ENCODE peak calls at places on chromosomes 2 and 18, in six cellular contexts. One of them, this sample, is unnamed.

GRCh38 chr18:75213610-75214009 is 3.0 kb downstream of the TSHZ1 start:
- DNase-seq in astrocyte: peak; percentile 80
- DNase-seq in heart right ventricle: no peak
- DNase-seq in cardiac muscle cell: peak; percentile 22
- DNase-seq in tibial nerve: no peak
- DNase-seq in aorta: no peak
- DNase-seq in this sample: no peak

GRCh38 chr2:16327311-16327710 is 338.3 kb downstream of the CYRIA start:
- DNase-seq in cardiac muscle cell: no peak
- DNase-seq in astrocyte: no peak
- DNase-seq in tibial nerve: no peak
- DNase-seq in heart right ventricle: no peak
- DNase-seq in aorta: no peak
- DNase-seq in this sample: no peak

GRCh38 chr2:69776886-69777777 is 35.2 kb downstream of the ANXA4 start:
- DNase-seq in aorta: no peak
- DNase-seq in tibial nerve: no peak
- DNase-seq in heart right ventricle: no peak
- DNase-seq in cardiac muscle cell: no peak
- DNase-seq in astrocyte: no peak
- DNase-seq in this sample: peak; percentile 19

GRCh38 chr2:217826505-217826904 is 176.3 kb downstream of the TNS1 start:
- DNase-seq in cardiac muscle cell: no peak
- DNase-seq in tibial nerve: peak; percentile 70
- DNase-seq in aorta: no peak
- DNase-seq in heart right ventricle: peak; percentile 73
- DNase-seq in astrocyte: no peak
- DNase-seq in this sample: no peak

GRCh38 chr2:127784965-127785518 is 25.9 kb downstream of the WDR33 start:
- DNase-seq in heart right ventricle: no peak
- DNase-seq in tibial nerve: no peak
- DNase-seq in aorta: no peak
- DNase-seq in astrocyte: no peak
- DNase-seq in cardiac muscle cell: no peak
- DNase-seq in this sample: peak; percentile 9

GRCh38 chr2:240902615-240903041 is 3.5 kb upstream of the CROCC2 start:
- DNase-seq in tibial nerve: no peak
- DNase-seq in cardiac muscle cell: no peak
- DNase-seq in astrocyte: no peak
- DNase-seq in aorta: no peak
- DNase-seq in heart right ventricle: no peak
- DNase-seq in this sample: peak; percentile 42

GRCh38 chr2:133500967-133501366 is 67.3 kb downstream of the NCKAP5 start:
- DNase-seq in astrocyte: no peak
- DNase-seq in cardiac muscle cell: no peak
- DNase-seq in heart right ventricle: no peak
- DNase-seq in aorta: no peak
- DNase-seq in tibial nerve: no peak
- DNase-seq in this sample: no peak

GRCh38 chr2:110874565-110875383 is 142.4 kb downstream of the ACOXL start:
- DNase-seq in aorta: no peak
- DNase-seq in heart right ventricle: no peak
- DNase-seq in tibial nerve: no peak
- DNase-seq in astrocyte: no peak
- DNase-seq in cardiac muscle cell: no peak
- DNase-seq in this sample: no peak

GRCh38 chr2:233469261-233470006 is 97.1 kb downstream of the USP40 start:
- DNase-seq in astrocyte: no peak
- DNase-seq in aorta: no peak
- DNase-seq in heart right ventricle: peak; percentile 59
- DNase-seq in tibial nerve: peak; percentile 14
- DNase-seq in cardiac muscle cell: no peak
- DNase-seq in this sample: no peak

GRCh38 chr18:12652861-12653401 is 5.0 kb downstream of the SPIRE1 start:
- DNase-seq in aorta: no peak
- DNase-seq in astrocyte: no peak
- DNase-seq in cardiac muscle cell: peak; percentile 60
- DNase-seq in tibial nerve: no peak
- DNase-seq in heart right ventricle: no peak
- DNase-seq in this sample: no peak

GRCh38 chr2:168669151-168669550 is 133.3 kb upstream of the NOSTRIN start:
- DNase-seq in tibial nerve: no peak
- DNase-seq in astrocyte: no peak
- DNase-seq in heart right ventricle: no peak
- DNase-seq in aorta: no peak
- DNase-seq in cardiac muscle cell: no peak
- DNase-seq in this sample: no peak

GRCh38 chr2:27752551-27753237 is 18.8 kb upstream of the MRPL33 start:
- DNase-seq in aorta: no peak
- DNase-seq in cardiac muscle cell: no peak
- DNase-seq in tibial nerve: no peak
- DNase-seq in astrocyte: no peak
- DNase-seq in heart right ventricle: no peak
- DNase-seq in this sample: peak; percentile 89

GRCh38 chr2:3839489-3839888 is 136.1 kb downstream of the DCDC2C start:
- DNase-seq in tibial nerve: no peak
- DNase-seq in aorta: no peak
- DNase-seq in cardiac muscle cell: no peak
- DNase-seq in astrocyte: no peak
- DNase-seq in heart right ventricle: no peak
- DNase-seq in this sample: no peak

GRCh38 chr18:45730832-45731545 is 7.0 kb downstream of the SLC14A1 start:
- DNase-seq in aorta: no peak
- DNase-seq in astrocyte: peak; percentile 89
- DNase-seq in cardiac muscle cell: no peak
- DNase-seq in heart right ventricle: no peak
- DNase-seq in tibial nerve: no peak
- DNase-seq in this sample: no peak

GRCh38 chr2:72934683-72935610 is 17.6 kb downstream of the EMX1 start:
- DNase-seq in tibial nerve: no peak
- DNase-seq in astrocyte: no peak
- DNase-seq in cardiac muscle cell: no peak
- DNase-seq in aorta: peak; percentile 30
- DNase-seq in heart right ventricle: no peak
- DNase-seq in this sample: no peak

GRCh38 chr2:24017711-24018110 is 7.8 kb downstream of the MFSD2B start:
- DNase-seq in astrocyte: no peak
- DNase-seq in tibial nerve: no peak
- DNase-seq in heart right ventricle: no peak
- DNase-seq in cardiac muscle cell: no peak
- DNase-seq in aorta: no peak
- DNase-seq in this sample: no peak

GRCh38 chr2:204468689-204469429 is 76.4 kb upstream of the PARD3B start:
- DNase-seq in heart right ventricle: no peak
- DNase-seq in astrocyte: peak; percentile 85
- DNase-seq in cardiac muscle cell: peak; percentile 48
- DNase-seq in tibial nerve: no peak
- DNase-seq in aorta: no peak
- DNase-seq in this sample: no peak

GRCh38 chr2:16661536-16661935 is 4.1 kb downstream of the CYRIA start:
- DNase-seq in cardiac muscle cell: no peak
- DNase-seq in astrocyte: no peak
- DNase-seq in aorta: no peak
- DNase-seq in tibial nerve: no peak
- DNase-seq in heart right ventricle: no peak
- DNase-seq in this sample: no peak

GRCh38 chr2:46913471-46914381 is 1.9 kb downstream of the MCFD2 start:
- DNase-seq in cardiac muscle cell: peak; percentile 58
- DNase-seq in aorta: no peak
- DNase-seq in tibial nerve: no peak
- DNase-seq in heart right ventricle: peak; percentile 21
- DNase-seq in astrocyte: peak; percentile 58
- DNase-seq in this sample: peak; percentile 35

GRCh38 chr2:182924311-182924710 is 57.9 kb upstream of the FRZB start:
- DNase-seq in tibial nerve: no peak
- DNase-seq in heart right ventricle: no peak
- DNase-seq in aorta: no peak
- DNase-seq in cardiac muscle cell: peak; percentile 67
- DNase-seq in astrocyte: peak; percentile 27
- DNase-seq in this sample: no peak

GRCh38 chr2:207632575-207633492 is 7.6 kb upstream of the METTL21A start:
- DNase-seq in heart right ventricle: no peak
- DNase-seq in aorta: no peak
- DNase-seq in tibial nerve: no peak
- DNase-seq in astrocyte: peak; percentile 48
- DNase-seq in cardiac muscle cell: peak; percentile 67
- DNase-seq in this sample: peak; percentile 43

GRCh38 chr2:63983986-63984605 is 35.1 kb downstream of the VPS54 start:
- DNase-seq in heart right ventricle: no peak
- DNase-seq in aorta: no peak
- DNase-seq in astrocyte: peak; percentile 2
- DNase-seq in tibial nerve: no peak
- DNase-seq in cardiac muscle cell: peak; percentile 9
- DNase-seq in this sample: no peak

GRCh38 chr18:73365018-73365417 is 497.2 kb upstream of the NETO1 start:
- DNase-seq in aorta: no peak
- DNase-seq in cardiac muscle cell: no peak
- DNase-seq in tibial nerve: no peak
- DNase-seq in astrocyte: peak; percentile 93
- DNase-seq in heart right ventricle: no peak
- DNase-seq in this sample: no peak

GRCh38 chr2:98822301-98823164 is 91.6 kb upstream of the MGAT4A start:
- DNase-seq in heart right ventricle: peak; percentile 71
- DNase-seq in tibial nerve: no peak
- DNase-seq in aorta: peak; percentile 71
- DNase-seq in astrocyte: no peak
- DNase-seq in cardiac muscle cell: no peak
- DNase-seq in this sample: peak; percentile 70

GRCh38 chr2:186460465-186460864 is 25.6 kb upstream of the ZC3H15 start:
- DNase-seq in astrocyte: peak; percentile 12
- DNase-seq in heart right ventricle: no peak
- DNase-seq in cardiac muscle cell: peak; percentile 35
- DNase-seq in tibial nerve: no peak
- DNase-seq in aorta: no peak
- DNase-seq in this sample: peak; percentile 44

GRCh38 chr2:227570615-227571014 is 28.1 kb upstream of the SCYGR2 start:
- DNase-seq in heart right ventricle: no peak
- DNase-seq in astrocyte: no peak
- DNase-seq in cardiac muscle cell: no peak
- DNase-seq in tibial nerve: no peak
- DNase-seq in aorta: no peak
- DNase-seq in this sample: no peak

GRCh38 chr2:43383533-43383932 is 157.1 kb upstream of the ZFP36L2 start:
- DNase-seq in tibial nerve: no peak
- DNase-seq in cardiac muscle cell: no peak
- DNase-seq in astrocyte: no peak
- DNase-seq in heart right ventricle: no peak
- DNase-seq in aorta: no peak
- DNase-seq in this sample: no peak

GRCh38 chr2:43388371-43388770 is 162.0 kb upstream of the ZFP36L2 start:
- DNase-seq in astrocyte: no peak
- DNase-seq in aorta: no peak
- DNase-seq in tibial nerve: no peak
- DNase-seq in heart right ventricle: no peak
- DNase-seq in cardiac muscle cell: no peak
- DNase-seq in this sample: no peak

GRCh38 chr2:43389581-43390466 is 163.4 kb upstream of the ZFP36L2 start:
- DNase-seq in heart right ventricle: no peak
- DNase-seq in astrocyte: no peak
- DNase-seq in tibial nerve: no peak
- DNase-seq in aorta: no peak
- DNase-seq in cardiac muscle cell: no peak
- DNase-seq in this sample: no peak

GRCh38 chr2:43384143-43384542 is 157.7 kb upstream of the ZFP36L2 start:
- DNase-seq in astrocyte: no peak
- DNase-seq in cardiac muscle cell: no peak
- DNase-seq in aorta: no peak
- DNase-seq in heart right ventricle: no peak
- DNase-seq in tibial nerve: no peak
- DNase-seq in this sample: no peak

DNA sequence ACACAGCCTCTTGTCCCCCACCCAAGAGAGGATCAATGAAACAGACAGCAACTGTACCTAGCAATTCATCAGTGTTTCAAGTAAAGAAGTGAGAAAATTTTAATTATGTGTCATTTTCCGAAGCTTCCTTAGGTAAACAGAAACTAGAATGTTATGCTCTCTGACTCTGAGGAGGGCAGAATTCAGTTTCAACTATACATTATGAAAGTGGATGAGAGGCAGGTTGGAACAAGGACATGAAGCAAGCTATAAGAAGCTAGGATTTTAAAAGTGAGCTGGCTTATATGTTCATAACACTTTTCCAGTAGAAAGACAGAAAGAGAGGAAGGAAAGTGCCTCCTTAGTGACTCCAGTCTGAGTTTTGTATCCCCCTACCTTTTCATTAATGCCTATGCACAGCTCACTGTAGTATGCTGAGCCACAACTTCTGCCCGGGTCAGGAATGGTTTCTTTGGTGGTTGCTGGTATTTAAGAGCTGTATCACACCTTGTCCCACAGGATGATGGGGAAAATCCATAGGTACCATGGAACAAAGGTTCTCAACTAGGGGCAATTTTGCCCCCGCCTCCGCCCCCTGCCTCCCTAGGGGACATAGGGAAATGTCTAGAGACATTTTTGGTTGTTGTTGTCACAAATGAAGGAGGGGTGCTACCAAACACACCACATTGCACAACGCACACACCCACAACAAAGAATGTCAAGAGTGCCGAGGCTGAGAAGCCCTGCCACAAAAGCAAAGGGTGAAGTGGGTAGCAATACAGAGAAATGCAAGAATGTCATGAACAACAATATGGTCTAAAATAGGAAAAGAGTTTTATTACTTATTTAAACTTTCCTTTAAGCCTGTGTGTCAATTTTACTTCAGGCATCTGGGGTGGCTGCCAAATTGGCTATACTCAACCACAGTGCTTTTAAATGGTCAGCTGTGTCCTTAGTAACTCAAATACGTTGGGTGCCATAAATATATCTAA is 161.0 kb upstream of the ZFP36L2 start:
- DNase-seq in heart right ventricle: no peak
- DNase-seq in tibial nerve: no peak
- DNase-seq in aorta: no peak
- DNase-seq in cardiac muscle cell: peak; percentile 49
- DNase-seq in astrocyte: peak; percentile 40
- DNase-seq in this sample: no peak
- H3K27ac ChIP-seq in heart right ventricle: no peak overlapping the region
- H3K27ac ChIP-seq in tibial nerve: no peak overlapping the region
- H3K27ac ChIP-seq in aorta: no peak overlapping the region
- H3K27ac ChIP-seq in cardiac muscle cell: no peak overlapping the region
- H3K27ac ChIP-seq in astrocyte: no peak overlapping the region
- H3K27ac ChIP-seq in this sample: peak overlapping the region; percentile 25

GRCh38 chr2:10091182-10091932 is 11.1 kb upstream of the CYS1 start:
- DNase-seq in aorta: no peak
- DNase-seq in cardiac muscle cell: no peak
- DNase-seq in tibial nerve: no peak
- DNase-seq in astrocyte: no peak
- DNase-seq in heart right ventricle: no peak
- DNase-seq in this sample: no peak
- H3K4me3 ChIP-seq in aorta: no peak overlapping the region
- H3K4me3 ChIP-seq in cardiac muscle cell: no peak overlapping the region
- H3K4me3 ChIP-seq in tibial nerve: peak overlapping the region; percentile 18
- H3K4me3 ChIP-seq in astrocyte: no peak overlapping the region
- H3K4me3 ChIP-seq in heart right ventricle: peak overlapping the region; percentile 28
- H3K4me3 ChIP-seq in this sample: no peak overlapping the region

GRCh38 chr2:121788685-121789084 is 33.2 kb downstream of the TSN start:
- DNase-seq in astrocyte: no peak
- DNase-seq in cardiac muscle cell: no peak
- DNase-seq in tibial nerve: no peak
- DNase-seq in aorta: no peak
- DNase-seq in heart right ventricle: no peak
- DNase-seq in this sample: no peak
- H3K27ac ChIP-seq in astrocyte: no peak overlapping the region
- H3K27ac ChIP-seq in cardiac muscle cell: no peak overlapping the region
- H3K27ac ChIP-seq in tibial nerve: no peak overlapping the region
- H3K27ac ChIP-seq in aorta: no peak overlapping the region
- H3K27ac ChIP-seq in heart right ventricle: no peak overlapping the region
- H3K27ac ChIP-seq in this sample: no peak overlapping the region

GRCh38 chr18:32773187-32773712 is 427 bp upstream of the KLHL14 start:
- DNase-seq in heart right ventricle: no peak
- DNase-seq in astrocyte: no peak
- DNase-seq in tibial nerve: no peak
- DNase-seq in cardiac muscle cell: no peak
- DNase-seq in aorta: no peak
- DNase-seq in this sample: no peak
- H3K4me3 ChIP-seq in heart right ventricle: no peak overlapping the region
- H3K4me3 ChIP-seq in astrocyte: no peak overlapping the region
- H3K4me3 ChIP-seq in tibial nerve: no peak overlapping the region
- H3K4me3 ChIP-seq in cardiac muscle cell: peak overlapping the region; percentile 85
- H3K4me3 ChIP-seq in aorta: no peak overlapping the region
- H3K4me3 ChIP-seq in this sample: no peak overlapping the region

This sample was measured in hepatocyte.